ENCODE peak calls at places on chromosomes 16 and 17, in five cellular contexts. U, Y, C, L and Q are unnamed samples.
A peak's percentile ranks its signal among the peaks of the same experiment; 100 is the strongest.

GRCh38 chr16:4660454-4661007 is 32.8 kb upstream of the NUDT16L1 start:
- DNase-seq in U (peak; percentile 68), Y (no peak), C (peak; percentile 60), L (peak; percentile 66), Q (no peak)

GRCh38 chr17:30969989-30970680 is 704 bp upstream of the RNF135 start:
- DNase-seq in U (peak; percentile 89), Y (peak; percentile 86), C (no peak), L (peak; percentile 30), Q (no peak)

GRCh38 chr17:63116967-63117366 is 150.9 kb downstream of the TANC2 start:
- DNase-seq in U (peak; percentile 90), Y (no peak), C (peak; percentile 77), L (peak; percentile 64), Q (no peak)

GRCh38 chr16:71255721-71256120 is 25.2 kb upstream of the HYDIN start:
- DNase-seq in U (no peak), Y (no peak), C (no peak), L (no peak), Q (no peak)

GRCh38 chr17:71405101-71405500 is 715.7 kb upstream of the SOX9 start:
- DNase-seq in U (peak; percentile 94), Y (no peak), C (no peak), L (no peak), Q (no peak)

GRCh38 chr17:71444011-71444574 is 676.7 kb upstream of the SOX9 start:
- DNase-seq in U (no peak), Y (no peak), C (peak; percentile 20), L (no peak), Q (no peak)

GRCh38 chr16:56438042-56438441 is 12.7 kb upstream of the AMFR start:
- DNase-seq in U (no peak), Y (no peak), C (no peak), L (no peak), Q (no peak)

GRCh38 chr17:80219777-80220708 is at the start of the genes SGSH and SLC26A11:
- DNase-seq in U (peak; percentile 53), Y (peak; percentile 97), C (peak; percentile 45), L (peak; percentile 92), Q (peak; percentile 95)

GRCh38 chr17:499836-500543 is 147.4 kb upstream of the RPH3AL start:
- DNase-seq in U (no peak), Y (no peak), C (no peak), L (no peak), Q (no peak)

GRCh38 chr17:41446806-41447205 is 6.0 kb upstream of the KRT38 start:
- DNase-seq in U (peak; percentile 12), Y (no peak), C (peak; percentile 86), L (no peak), Q (no peak)

GRCh38 chr17:10337976-10338375 is 34.8 kb downstream of the MYH13 start:
- DNase-seq in U (no peak), Y (no peak), C (peak; percentile 83), L (peak; percentile 19), Q (no peak)

GRCh38 chr17:80125656-80126448 is 21.1 kb downstream of the EIF4A3 start:
- DNase-seq in U (no peak), Y (peak; percentile 70), C (peak; percentile 72), L (no peak), Q (no peak)

GRCh38 chr17:42407289-42407836 is 15.7 kb downstream of the CAVIN1 start:
- DNase-seq in U (peak; percentile 92), Y (peak; percentile 97), C (peak; percentile 39), L (peak; percentile 76), Q (peak; percentile 72)

GRCh38 chr16:89828870-89829629 is 775 bp downstream of the SPIRE2 start:
- DNase-seq in U (no peak), Y (no peak), C (no peak), L (no peak), Q (no peak)

GRCh38 chr16:85139888-85140339 is 27.6 kb upstream of the CIBAR2 start:
- DNase-seq in U (no peak), Y (no peak), C (no peak), L (no peak), Q (no peak)

GRCh38 chr17:79778504-79779087 is 648 bp downstream of the CBX2 start:
- DNase-seq in U (no peak), Y (no peak), C (no peak), L (peak; percentile 71), Q (no peak)

GRCh38 chr16:495127-495748 is 32.3 kb upstream of the CAPN15 start:
- DNase-seq in U (peak; percentile 59), Y (no peak), C (peak; percentile 27), L (peak; percentile 54), Q (peak; percentile 56)

GRCh38 chr17:76791053-76791980 is 53.4 kb downstream of the MFSD11 start:
- DNase-seq in U (peak; percentile 43), Y (no peak), C (peak; percentile 38), L (peak; percentile 26), Q (peak; percentile 35)

GRCh38 chr16:73846292-73846849 is 450.2 kb upstream of the PSMD7 start:
- DNase-seq in U (no peak), Y (no peak), C (no peak), L (no peak), Q (no peak)

GRCh38 chr17:57739402-57740224 is 5.5 kb downstream of the CCDC182 start:
- DNase-seq in U (peak; percentile 70), Y (no peak), C (no peak), L (peak; percentile 58), Q (no peak)

GRCh38 chr16:85998868-85999729 is 100.1 kb downstream of the IRF8 start:
- DNase-seq in U (peak; percentile 11), Y (peak; percentile 63), C (no peak), L (no peak), Q (no peak)

GRCh38 chr17:81516439-81516838 is 3.8 kb upstream of the ACTG1 start:
- DNase-seq in U (no peak), Y (no peak), C (no peak), L (no peak), Q (no peak)